ENCODE peak calls at places on chromosomes 1 and 21, in eight cellular contexts. B is C1 segment of cervical spinal cord; Y is caudate nucleus; C is activated CD8-positive, alpha-beta memory T cell treated with anti-CD3 and anti-CD28 coated beads, Interleukin-2, amount 10 ng/mL, durations not matched to agents 7 days and 5 days; I is NCI-H187 treated with DMSO at 0.1 percent for 48 hours; H is osteoblast; A is T-helper 2 cell; X is mucosa of gallbladder. R is an unnamed sample.
A peak's percentile ranks its signal among the peaks of the same experiment; 100 is the strongest.

GRCh38 chr1:33036051-33036525 is 595 bp downstream of the AK2 start:
- DNase-seq in B (no peak), Y (no peak), C (peak; percentile 45), I (no peak), H (no peak), A (no peak), X (no peak), R (no peak)

GRCh38 chr1:211332839-211333238 is 6.2 kb downstream of the TRAF5 start:
- DNase-seq in B (no peak), Y (no peak), C (no peak), I (no peak), H (no peak), A (no peak), X (no peak), R (no peak)

GRCh38 chr1:160437432-160438319 is 37.3 kb downstream of the VANGL2 start:
- DNase-seq in B (no peak), Y (no peak), C (peak; percentile 68), I (no peak), H (no peak), A (peak; percentile 33), X (no peak), R (no peak)

GRCh38 chr1:43611950-43612349 is 38.0 kb upstream of the KDM4A start:
- DNase-seq in B (no peak), Y (no peak), C (no peak), I (no peak), H (peak; percentile 42), A (no peak), X (no peak), R (no peak)

GRCh38 chr1:44417351-44418021 is 12.4 kb downstream of the RNF220 start:
- DNase-seq in B (no peak), Y (peak; percentile 35), C (no peak), I (no peak), H (peak; percentile 80), A (no peak), X (no peak), R (no peak)

GRCh38 chr1:176341656-176342055 is 121.3 kb upstream of the PAPPA2 start:
- DNase-seq in B (no peak), Y (no peak), C (no peak), I (no peak), H (no peak), A (no peak), X (no peak), R (no peak)

GRCh38 chr1:207025144-207025880 is 7.2 kb downstream of the C1orf116 start:
- DNase-seq in B (no peak), Y (no peak), C (no peak), I (no peak), H (peak; percentile 93), A (no peak), X (no peak), R (no peak)

GRCh38 chr1:6487804-6488484 is 3.5 kb downstream of the PLEKHG5 start:
- DNase-seq in B (no peak), Y (no peak), C (no peak), I (no peak), H (no peak), A (no peak), X (no peak), R (no peak)

GRCh38 chr1:220189750-220190347 is 82.4 kb downstream of the RAB3GAP2 start:
- DNase-seq in B (no peak), Y (no peak), C (no peak), I (no peak), H (no peak), A (no peak), X (no peak), R (no peak)

GRCh38 chr1:233367057-233367759 is 39.7 kb downstream of the MAP3K21 start:
- DNase-seq in B (no peak), Y (no peak), C (no peak), I (no peak), H (no peak), A (no peak), X (no peak), R (no peak)

GRCh38 chr1:45840704-45841103 is 37.3 kb downstream of the MAST2 start:
- DNase-seq in B (no peak), Y (no peak), C (no peak), I (no peak), H (no peak), A (no peak), X (no peak), R (no peak)

GRCh38 chr1:202154766-202155477 is 5.5 kb downstream of the PTPN7 start:
- DNase-seq in B (no peak), Y (no peak), C (peak; percentile 74), I (peak; percentile 92), H (peak; percentile 93), A (no peak), X (peak; percentile 61), R (peak; percentile 32)

GRCh38 chr1:23657659-23658275 is 33.8 kb upstream of the RPL11 start:
- DNase-seq in B (no peak), Y (no peak), C (peak; percentile 62), I (no peak), H (peak; percentile 93), A (no peak), X (peak; percentile 19), R (no peak)

GRCh38 chr1:170273556-170274501 is 128.1 kb downstream of the NTMT2 start:
- DNase-seq in B (no peak), Y (no peak), C (no peak), I (no peak), H (peak; percentile 77), A (no peak), X (no peak), R (no peak)

GRCh38 chr1:185420588-185421081 is 103.6 kb upstream of the IVNS1ABP start:
- DNase-seq in B (no peak), Y (no peak), C (peak; percentile 81), I (no peak), H (no peak), A (peak; percentile 51), X (no peak), R (no peak)

GRCh38 chr1:228802386-228803221 is 67.3 kb downstream of the RHOU start:
- DNase-seq in B (no peak), Y (no peak), C (no peak), I (no peak), H (no peak), A (no peak), X (peak; percentile 65), R (no peak)

GRCh38 chr1:67214420-67215174 is 48.3 kb downstream of the IL23R start:
- DNase-seq in B (no peak), Y (no peak), C (peak; percentile 72), I (no peak), H (no peak), A (peak; percentile 25), X (peak; percentile 24), R (no peak)

GRCh38 chr1:166858726-166859419 is 17.2 kb downstream of the TADA1 start:
- DNase-seq in B (no peak), Y (peak; percentile 30), C (no peak), I (no peak), H (no peak), A (no peak), X (no peak), R (no peak)

GRCh38 chr1:2597441-2598328 is 11.1 kb downstream of the PRXL2B start:
- DNase-seq in B (no peak), Y (no peak), C (no peak), I (no peak), H (peak; percentile 47), A (no peak), X (no peak), R (no peak)

GRCh38 chr1:1540015-1540816 is at the start of gene TMEM240:
- DNase-seq in B (no peak), Y (peak; percentile 68), C (peak; percentile 55), I (no peak), H (peak; percentile 100), A (peak; percentile 19), X (peak; percentile 64), R (peak; percentile 32)

GRCh38 chr1:213652109-213652508 is 335.7 kb upstream of the PROX1 start:
- DNase-seq in B (no peak), Y (no peak), C (no peak), I (no peak), H (no peak), A (no peak), X (no peak), R (no peak)

GRCh38 chr21:18759751-18760161 is 356.2 kb upstream of the TMPRSS15 start:
- DNase-seq in B (no peak), Y (no peak), C (no peak), I (no peak), H (no peak), A (no peak), X (no peak), R (no peak)

GRCh38 chr1:204624631-204625216 is 60.8 kb downstream of the LRRN2 start:
- DNase-seq in B (no peak), Y (no peak), C (no peak), I (no peak), H (peak; percentile 5), A (no peak), X (no peak), R (no peak)

R was measured in AG04450.